ENCODE peak calls at places on chromosomes 6 and 20, in four cellular contexts. One of them, this sample, is unnamed. For H3K4me1, the result is how much of the 10 kb centered on the place peaks cover.

GRCh38 chr6:11632231-11632630 is 94.7 kb downstream of the TMEM170B start:
- DNase-seq in upper lobe of right lung: no peak
- DNase-seq in hepatocyte: peak
- DNase-seq in IMR-90: peak
- DNase-seq in this sample: no peak

GRCh38 chr6:4133941-4134838 is 1.2 kb downstream of the ECI2 start:
- DNase-seq in upper lobe of right lung: no peak
- DNase-seq in hepatocyte: no peak
- DNase-seq in IMR-90: no peak
- DNase-seq in this sample: no peak

GRCh38 chr6:151284012-151284411 is 44.2 kb downstream of the AKAP12 start:
- DNase-seq in upper lobe of right lung: no peak
- DNase-seq in hepatocyte: no peak
- DNase-seq in IMR-90: no peak
- DNase-seq in this sample: no peak

GRCh38 chr6:107621216-107621940 is 131.5 kb downstream of the SOBP start:
- DNase-seq in upper lobe of right lung: no peak
- DNase-seq in hepatocyte: no peak
- DNase-seq in IMR-90: no peak
- DNase-seq in this sample: no peak

GRCh38 chr20:24462461-24463010 is 6.9 kb upstream of the SYNDIG1 start:
- DNase-seq in upper lobe of right lung: no peak
- DNase-seq in hepatocyte: no peak
- DNase-seq in IMR-90: no peak
- DNase-seq in this sample: no peak

GRCh38 chr6:6379573-6379972 is 59.1 kb upstream of the F13A1 start:
- DNase-seq in upper lobe of right lung: no peak
- DNase-seq in hepatocyte: no peak
- DNase-seq in IMR-90: no peak
- DNase-seq in this sample: no peak

GRCh38 chr6:111551521-111552231 is 54.0 kb downstream of the TRAF3IP2 start:
- DNase-seq in upper lobe of right lung: peak
- DNase-seq in hepatocyte: peak
- DNase-seq in IMR-90: no peak
- DNase-seq in this sample: no peak

GRCh38 chr20:44017905-44018683 is 103.4 kb downstream of the TOX2 start:
- DNase-seq in upper lobe of right lung: peak
- DNase-seq in hepatocyte: peak
- DNase-seq in IMR-90: peak
- DNase-seq in this sample: no peak

GRCh38 chr6:45566882-45567281 is 189.1 kb upstream of the SUPT3H start:
- DNase-seq in upper lobe of right lung: no peak
- DNase-seq in hepatocyte: peak
- DNase-seq in IMR-90: peak
- DNase-seq in this sample: no peak

GRCh38 chr6:84762220-84762940 is 2.0 kb downstream of the TBX18 start:
- DNase-seq in upper lobe of right lung: no peak
- DNase-seq in hepatocyte: peak
- DNase-seq in IMR-90: no peak
- DNase-seq in this sample: no peak
- TF ChIP-seq CTCF in upper lobe of right lung: no peak
- TF ChIP-seq CTCF in hepatocyte: no peak
- TF ChIP-seq CTCF in IMR-90: peak
- TF ChIP-seq CTCF in this sample: no peak

DNA sequence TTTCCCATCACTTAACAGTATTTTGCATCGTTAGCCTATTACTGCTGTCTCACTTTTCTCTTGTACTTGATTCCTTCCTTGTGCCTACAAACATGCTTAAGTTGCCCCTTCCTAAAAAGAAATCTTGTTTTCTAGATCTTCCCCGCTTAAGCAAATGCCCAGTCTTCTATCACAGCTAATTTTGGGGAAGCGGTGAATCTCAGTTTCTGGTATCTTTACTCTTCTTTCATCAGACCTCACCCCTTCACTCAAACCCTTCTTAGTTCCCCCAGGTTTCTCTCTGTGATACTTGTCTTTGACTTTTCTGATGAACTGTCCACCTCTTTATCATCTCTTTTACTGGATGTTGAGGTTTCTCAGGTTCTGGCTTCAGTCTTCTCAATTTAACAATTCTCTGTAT is 14.2 kb downstream of the VAPB start:
- DNase-seq in upper lobe of right lung: no peak
- DNase-seq in hepatocyte: no peak
- DNase-seq in IMR-90: no peak
- DNase-seq in this sample: no peak
- H3K4me1 ChIP-seq in upper lobe of right lung: under half
- H3K4me1 ChIP-seq in hepatocyte: under half
- H3K4me1 ChIP-seq in IMR-90: under half
- H3K4me1 ChIP-seq in this sample: half or more

GRCh38 chr6:162123797-162124196 is 603.8 kb downstream of the PRKN start:
- DNase-seq in upper lobe of right lung: no peak
- DNase-seq in hepatocyte: peak
- DNase-seq in IMR-90: no peak
- DNase-seq in this sample: no peak
- TF ChIP-seq CTCF in upper lobe of right lung: peak
- TF ChIP-seq CTCF in hepatocyte: peak
- TF ChIP-seq CTCF in IMR-90: no peak
- TF ChIP-seq CTCF in this sample: no peak

DNA sequence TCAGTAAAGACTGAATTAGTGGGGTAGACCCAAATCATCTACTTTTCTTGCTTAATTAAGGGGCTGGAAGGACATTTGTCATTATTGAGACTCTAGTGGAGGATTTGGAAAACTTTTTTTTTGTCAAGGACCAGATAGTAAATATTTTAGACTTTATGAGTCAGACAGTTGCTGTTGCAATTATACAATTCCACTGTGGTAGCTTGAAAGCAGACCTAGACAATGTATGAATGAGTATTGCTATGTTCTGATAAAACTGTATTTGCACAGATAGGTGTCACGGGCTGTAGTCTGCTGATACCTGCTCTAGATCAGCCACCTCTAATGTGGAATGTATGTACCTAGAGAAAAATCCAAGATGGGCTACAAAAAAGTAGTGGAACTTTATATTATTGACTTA is 175.0 kb downstream of the CARMIL1 start:
- DNase-seq in upper lobe of right lung: no peak
- DNase-seq in hepatocyte: no peak
- DNase-seq in IMR-90: peak
- DNase-seq in this sample: no peak
- H3K4me1 ChIP-seq in upper lobe of right lung: under half
- H3K4me1 ChIP-seq in hepatocyte: under half
- H3K4me1 ChIP-seq in IMR-90: under half
- H3K4me1 ChIP-seq in this sample: under half

GRCh38 chr20:58864346-58864745 is 11.8 kb downstream of the GNAS start:
- DNase-seq in upper lobe of right lung: no peak
- DNase-seq in hepatocyte: no peak
- DNase-seq in IMR-90: no peak
- DNase-seq in this sample: no peak
- TF ChIP-seq CTCF in upper lobe of right lung: no peak
- TF ChIP-seq CTCF in hepatocyte: no peak
- TF ChIP-seq CTCF in IMR-90: peak
- TF ChIP-seq CTCF in this sample: peak

GRCh38 chr6:7784706-7785105 is 58.8 kb downstream of the BMP6 start:
- DNase-seq in upper lobe of right lung: no peak
- DNase-seq in hepatocyte: no peak
- DNase-seq in IMR-90: no peak
- DNase-seq in this sample: no peak

GRCh38 chr6:7785243-7785941 is 59.5 kb downstream of the BMP6 start:
- DNase-seq in upper lobe of right lung: no peak
- DNase-seq in hepatocyte: no peak
- DNase-seq in IMR-90: no peak
- DNase-seq in this sample: no peak

GRCh38 chr6:7787137-7787575 is 61.3 kb downstream of the BMP6 start:
- DNase-seq in upper lobe of right lung: no peak
- DNase-seq in hepatocyte: peak
- DNase-seq in IMR-90: peak
- DNase-seq in this sample: no peak

GRCh38 chr6:7786206-7786605 is 60.3 kb downstream of the BMP6 start:
- DNase-seq in upper lobe of right lung: no peak
- DNase-seq in hepatocyte: no peak
- DNase-seq in IMR-90: peak
- DNase-seq in this sample: no peak

DNA sequence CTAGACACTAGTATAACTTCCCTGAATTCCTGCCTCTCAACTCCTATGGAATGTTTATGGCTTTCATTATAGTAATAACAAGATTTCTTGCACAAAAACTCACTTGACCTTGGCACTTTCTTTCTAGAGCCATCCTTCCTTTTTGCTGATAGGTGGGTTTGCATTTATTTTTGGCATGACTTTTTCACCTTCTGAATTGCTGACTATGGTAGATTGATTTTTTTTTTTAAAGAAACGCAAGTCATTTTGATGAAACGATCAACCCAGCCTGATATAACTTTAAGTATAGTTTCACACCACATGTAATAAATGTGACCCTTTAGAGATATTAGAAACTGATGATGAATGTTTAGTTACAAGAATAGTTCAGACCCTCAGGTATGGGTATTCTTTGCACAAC is 61.8 kb downstream of the BMP6 start:
- DNase-seq in upper lobe of right lung: no peak
- DNase-seq in hepatocyte: no peak
- DNase-seq in IMR-90: no peak
- DNase-seq in this sample: no peak
- H3K4me1 ChIP-seq in upper lobe of right lung: under half
- H3K4me1 ChIP-seq in hepatocyte: under half
- H3K4me1 ChIP-seq in IMR-90: under half
- H3K4me1 ChIP-seq in this sample: under half

DNA sequence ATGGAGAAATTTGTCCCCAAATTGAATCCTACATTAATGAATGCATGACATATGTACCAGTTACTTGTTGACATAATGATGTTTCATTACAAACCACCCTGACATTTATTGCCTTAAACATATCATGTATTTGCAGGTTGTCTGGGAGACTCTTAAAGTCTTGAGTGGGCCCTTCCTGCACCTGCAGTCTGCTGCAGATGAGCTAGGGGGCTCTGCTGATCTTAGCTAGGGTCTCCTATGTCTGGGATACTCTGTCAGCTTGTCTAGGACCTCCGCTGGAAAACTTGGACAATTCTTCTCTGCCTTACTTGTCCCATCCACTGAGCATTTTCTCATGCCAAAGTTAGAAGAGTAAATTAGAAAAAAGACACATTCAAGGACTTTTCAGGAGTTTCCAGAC is 581.6 kb downstream of the HAO1 start:
- DNase-seq in upper lobe of right lung: no peak
- DNase-seq in hepatocyte: no peak
- DNase-seq in IMR-90: no peak
- DNase-seq in this sample: no peak
- TF ChIP-seq CTCF in upper lobe of right lung: no peak
- TF ChIP-seq CTCF in hepatocyte: no peak
- TF ChIP-seq CTCF in IMR-90: no peak
- TF ChIP-seq CTCF in this sample: no peak

GRCh38 chr6:21208114-21208795 is 385.3 kb upstream of the SOX4 start:
- DNase-seq in upper lobe of right lung: no peak
- DNase-seq in hepatocyte: no peak
- DNase-seq in IMR-90: no peak
- DNase-seq in this sample: no peak

GRCh38 chr6:21201673-21202430 is 391.7 kb upstream of the SOX4 start:
- DNase-seq in upper lobe of right lung: no peak
- DNase-seq in hepatocyte: no peak
- DNase-seq in IMR-90: no peak
- DNase-seq in this sample: no peak

GRCh38 chr6:21208796-21209186 is 384.8 kb upstream of the SOX4 start:
- DNase-seq in upper lobe of right lung: no peak
- DNase-seq in hepatocyte: no peak
- DNase-seq in IMR-90: no peak
- DNase-seq in this sample: no peak

GRCh38 chr6:21201181-21201580 is 392.4 kb upstream of the SOX4 start:
- DNase-seq in upper lobe of right lung: no peak
- DNase-seq in hepatocyte: no peak
- DNase-seq in IMR-90: no peak
- DNase-seq in this sample: no peak

DNA sequence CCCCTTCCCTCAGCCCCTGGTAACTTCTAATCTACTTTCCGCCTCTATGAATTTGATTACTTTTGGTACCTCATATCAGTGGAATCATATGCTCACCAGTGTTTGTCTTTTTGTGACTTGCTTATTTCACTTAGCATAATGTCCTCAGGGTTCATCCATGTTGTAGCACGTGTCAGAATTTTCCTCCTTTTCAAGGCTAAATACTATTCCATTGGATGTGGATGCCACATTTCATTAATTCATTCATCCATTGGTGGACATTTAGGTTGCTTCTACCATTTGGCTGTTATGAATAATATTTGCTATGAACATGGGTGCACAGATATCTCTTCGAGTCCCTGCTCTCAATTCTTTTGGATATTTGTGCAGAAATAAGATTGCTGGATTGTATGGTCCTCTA is 388.6 kb upstream of the SOX4 start:
- DNase-seq in upper lobe of right lung: no peak
- DNase-seq in hepatocyte: no peak
- DNase-seq in IMR-90: no peak
- DNase-seq in this sample: no peak
- H3K4me1 ChIP-seq in upper lobe of right lung: under half
- H3K4me1 ChIP-seq in hepatocyte: under half
- H3K4me1 ChIP-seq in IMR-90: under half
- H3K4me1 ChIP-seq in this sample: under half

DNA sequence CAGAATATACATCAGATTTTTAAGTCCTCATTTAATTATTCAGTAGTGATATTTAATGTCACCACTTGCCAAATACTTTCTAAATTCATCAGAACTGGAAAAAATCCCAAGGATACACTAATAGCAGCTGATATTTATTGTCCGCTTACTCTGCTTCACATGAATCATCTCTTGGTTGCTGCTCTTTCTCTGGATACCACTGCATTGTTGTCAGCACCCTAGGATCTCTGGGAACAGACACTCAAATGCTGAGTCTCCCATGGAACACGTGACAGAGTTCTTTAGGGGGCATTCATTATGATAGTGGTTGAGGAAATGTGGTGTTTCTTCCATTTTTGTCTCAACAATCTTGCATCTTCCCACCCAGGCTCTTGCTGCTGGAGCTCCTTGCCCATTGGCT is 318.0 kb downstream of the RFPL4B start:
- DNase-seq in upper lobe of right lung: no peak
- DNase-seq in hepatocyte: no peak
- DNase-seq in IMR-90: peak
- DNase-seq in this sample: no peak
- TF ChIP-seq CTCF in upper lobe of right lung: no peak
- TF ChIP-seq CTCF in hepatocyte: no peak
- TF ChIP-seq CTCF in IMR-90: no peak
- TF ChIP-seq CTCF in this sample: no peak

DNA sequence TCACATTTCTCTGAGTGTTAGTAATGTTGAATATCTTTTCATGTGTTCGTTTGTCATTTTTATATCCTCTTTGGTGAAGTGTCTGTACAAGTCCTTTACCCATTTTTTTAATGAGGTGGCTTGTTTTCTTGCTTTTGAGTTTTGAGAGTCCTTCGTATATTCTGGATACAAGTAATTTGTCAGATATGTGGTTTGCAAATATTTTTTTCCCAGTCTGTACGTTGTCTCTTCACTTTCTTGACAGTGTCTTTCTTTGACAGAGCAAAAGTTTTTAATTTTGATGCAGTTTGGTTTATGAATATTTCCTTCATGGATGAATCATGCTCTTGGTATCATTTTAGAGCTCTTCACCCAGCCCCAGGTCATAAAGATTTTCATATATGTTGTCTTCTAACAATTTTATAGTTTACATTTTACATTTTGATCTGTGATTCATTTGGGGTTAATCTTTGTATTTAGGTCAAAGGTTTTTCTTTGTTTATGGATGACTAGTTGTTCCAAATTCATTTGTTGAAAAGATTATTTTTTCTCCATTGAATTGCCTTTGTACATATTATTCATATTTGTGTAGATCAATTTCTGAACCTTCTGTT is 152.5 kb downstream of the MRPL14 start:
- DNase-seq in upper lobe of right lung: no peak
- DNase-seq in hepatocyte: no peak
- DNase-seq in IMR-90: peak
- DNase-seq in this sample: no peak
- H3K4me1 ChIP-seq in upper lobe of right lung: under half
- H3K4me1 ChIP-seq in hepatocyte: under half
- H3K4me1 ChIP-seq in IMR-90: under half
- H3K4me1 ChIP-seq in this sample: under half

This sample was measured in CD8-positive, alpha-beta T cell.